ENCODE peak calls at places on chromosomes 11 and 22, in four cellular contexts. W is left ventricle myocardium inferior, I is IMR-90, N is HepG2. U is an unnamed sample.

GRCh38 chr11:131744847-131745246 is 374.4 kb downstream of the NTM start:
- DNase-seq in I (peak; percentile 97), N (no peak), W (no peak), U (no peak)

GRCh38 chr11:2465201-2466068 is 20.6 kb downstream of the KCNQ1 start:
- DNase-seq in N (no peak), W (no peak), I (no peak), U (no peak)

GRCh38 chr11:31060880-31061279 is 308.7 kb downstream of the DCDC1 start:
- DNase-seq in I (peak; percentile 3), W (no peak), N (peak; percentile 30), U (no peak)

GRCh38 chr22:49480340-49480739 is 347.3 kb downstream of the BRD1 start:
- DNase-seq in N (no peak), W (no peak), I (no peak), U (no peak)

GRCh38 chr11:27524155-27524554 is 17.6 kb upstream of the LIN7C start:
- DNase-seq in I (peak; percentile 66), W (no peak), N (peak; percentile 41), U (no peak)

GRCh38 chr22:39488563-39489083 is 13.5 kb upstream of the MIEF1 start:
- DNase-seq in I (no peak), W (no peak), N (no peak), U (no peak)

GRCh38 chr11:32890843-32891656 is 1.6 kb upstream of the QSER1 start:
- DNase-seq in W (no peak), I (no peak), N (no peak), U (no peak)

GRCh38 chr22:20508815-20509271 is 1.4 kb downstream of the MED15 start:
- DNase-seq in I (no peak), W (no peak), N (no peak), U (no peak)

GRCh38 chr11:6248248-6248647 is 9.4 kb downstream of the CNGA4 start:
- DNase-seq in N (no peak), I (peak; percentile 25), W (no peak), U (peak; percentile 35)

GRCh38 chr22:42610211-42610610 is 4.5 kb downstream of the POLDIP3 start:
- DNase-seq in I (no peak), N (no peak), W (no peak), U (no peak)

GRCh38 chr22:34160117-34160758 is 240.0 kb upstream of the LARGE1 start:
- DNase-seq in W (no peak), N (no peak), I (no peak), U (no peak)

GRCh38 chr11:4146765-4147098 is 52.1 kb downstream of the RRM1 start:
- DNase-seq in W (no peak), I (no peak), N (no peak), U (no peak)

GRCh38 chr11:70844387-70844786 is 408.0 kb downstream of the SHANK2 start:
- DNase-seq in N (no peak), I (no peak), W (no peak), U (no peak)

GRCh38 chr22:44729391-44730012 is 22.9 kb upstream of the ARHGAP8 start:
- DNase-seq in I (peak; percentile 71), N (no peak), W (peak; percentile 57), U (peak; percentile 68)

GRCh38 chr11:44903035-44903434 is 47.6 kb downstream of the TP53I11 start:
- DNase-seq in I (no peak), N (no peak), W (no peak), U (no peak)

GRCh38 chr11:29816359-29816758 is 200.5 kb downstream of the KCNA4 start:
- DNase-seq in I (no peak), N (no peak), W (no peak), U (no peak)

GRCh38 chr11:76626921-76627391 is 43.6 kb downstream of the LRRC32 start:
- DNase-seq in N (no peak), W (no peak), I (peak; percentile 29), U (no peak)

GRCh38 chr11:2847511-2847910 is 38.1 kb downstream of the CDKN1C start:
- DNase-seq in N (no peak), W (no peak), I (no peak), U (no peak)

DNA sequence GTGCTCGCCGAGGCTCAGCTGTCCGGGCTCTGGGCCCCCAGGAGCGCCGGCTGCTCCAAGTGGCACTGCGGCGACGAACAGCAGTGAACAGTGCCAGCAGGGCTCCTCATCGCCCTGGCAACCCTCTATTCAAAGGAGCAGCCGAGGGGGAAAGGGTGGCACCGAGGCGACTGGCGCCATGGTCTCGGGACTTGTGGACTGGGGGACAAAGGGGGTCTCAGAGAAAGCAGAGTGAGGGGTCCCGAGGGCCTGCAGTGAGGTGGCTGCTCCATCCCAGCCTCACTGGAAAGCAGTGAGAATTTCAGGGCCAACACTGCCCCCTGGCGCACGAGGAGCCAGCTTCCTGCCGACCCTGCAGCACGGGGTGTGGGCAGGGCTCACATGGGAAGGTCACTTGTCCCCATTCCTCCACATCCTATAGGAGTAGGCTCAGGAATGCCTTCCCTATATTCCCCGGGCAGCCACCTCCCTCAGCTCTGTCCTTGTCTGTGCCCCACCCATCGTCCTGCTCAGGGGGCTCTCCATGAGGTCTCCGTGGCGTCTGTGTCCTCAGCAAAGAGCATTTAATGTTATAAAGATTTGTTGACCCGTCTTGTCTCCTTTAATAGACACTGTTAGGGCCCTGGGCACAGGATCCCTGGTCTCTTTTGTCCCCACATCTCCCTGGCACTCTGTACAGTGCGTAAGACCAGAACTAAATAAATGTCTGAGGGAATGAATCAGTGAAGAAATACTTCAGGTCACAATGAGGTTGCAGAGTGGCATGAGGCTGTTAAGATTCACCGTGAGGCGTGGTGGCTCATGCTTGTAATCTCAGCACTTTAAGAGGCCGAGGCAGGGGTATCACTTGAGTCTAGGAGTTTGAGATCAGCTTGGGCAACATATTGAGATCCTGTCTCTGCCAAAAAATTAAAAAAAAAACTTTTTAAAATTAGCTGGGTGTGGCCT is 26.4 kb downstream of the LRFN4 start:
- DNase-seq in W (no peak), I (peak; percentile 86), N (peak; percentile 45), U (peak; percentile 72)
- H3K4me3 ChIP-seq in W (no peak overlapping the region), I (no peak overlapping the region), N (no peak overlapping the region), U (no peak overlapping the region)

GRCh38 chr11:119484741-119485605 is 62.0 kb upstream of the THY1 start:
- DNase-seq in N (no peak), I (no peak), W (no peak), U (no peak)
- TF ChIP-seq CTCF in N (no peak), I (peak; percentile 7), W (no peak), U (no peak)

GRCh38 chr11:88508808-88509581 is 171.5 kb upstream of the CTSC start:
- DNase-seq in N (no peak), I (no peak), W (peak; percentile 18), U (peak; percentile 59)

GRCh38 chr11:88507771-88508557 is 170.4 kb upstream of the CTSC start:
- DNase-seq in N (no peak), I (no peak), W (no peak), U (no peak)

GRCh38 chr11:88508558-88508807 is 170.9 kb upstream of the CTSC start:
- DNase-seq in N (no peak), W (no peak), I (no peak), U (peak; percentile 8)
- H3K4me3 ChIP-seq in N (no peak overlapping the region), W (peak overlapping the region; percentile 59), I (no peak overlapping the region), U (peak overlapping the region; percentile 32)

GRCh38 chr11:67648140-67648795 is 2.3 kb downstream of the ACY3 start:
- DNase-seq in I (no peak), W (no peak), N (peak; percentile 56), U (peak; percentile 16)
- TF ChIP-seq CTCF in I (no peak), W (no peak), N (peak; percentile 81), U (no peak)

DNA sequence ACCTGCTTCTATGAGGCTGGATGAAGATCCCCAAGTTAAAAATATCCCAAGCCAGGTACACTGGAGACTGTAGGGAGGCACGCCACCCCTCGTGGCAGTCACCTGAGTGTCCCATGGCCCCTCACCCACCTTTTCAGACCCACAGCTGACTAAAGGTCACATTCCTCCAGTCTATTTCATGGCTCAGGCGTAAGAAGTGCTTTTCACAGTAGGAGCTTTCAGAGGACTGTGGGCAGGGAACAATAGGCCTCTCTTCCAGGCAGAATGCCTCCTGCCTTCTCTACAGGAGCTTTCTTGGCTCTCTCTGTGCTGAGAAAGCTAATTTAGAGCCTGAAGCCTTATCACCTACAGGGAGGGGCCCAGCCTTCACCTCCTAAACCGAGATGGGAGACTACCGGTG is 73.8 kb downstream of the C11orf58 start:
- DNase-seq in I (no peak), W (no peak), N (peak; percentile 57), U (peak; percentile 23)
- H3K4me3 ChIP-seq in I (no peak overlapping the region), W (no peak overlapping the region), N (no peak overlapping the region), U (no peak overlapping the region)

U was measured in hepatocyte.